ENCODE peak calls at places on chromosomes 3 and 15, in four cellular contexts. One of them, this sample, is unnamed.

GRCh38 chr15:77425104-77425503 is 4.4 kb downstream of the HMG20A start:
- DNase-seq in IMR-90: no peak
- DNase-seq in H1: no peak
- DNase-seq in mesendoderm: no peak
- DNase-seq in this sample: no peak

GRCh38 chr3:124700880-124701684 is 29.2 kb upstream of the UMPS start:
- DNase-seq in IMR-90: peak; percentile 37
- DNase-seq in mesendoderm: no peak
- DNase-seq in H1: no peak
- DNase-seq in this sample: peak; percentile 44

GRCh38 chr3:111823341-111823830 is 35.7 kb upstream of the PHLDB2 start:
- DNase-seq in IMR-90: no peak
- DNase-seq in H1: no peak
- DNase-seq in mesendoderm: no peak
- DNase-seq in this sample: no peak

GRCh38 chr3:133838296-133838789 is 32.7 kb downstream of the SRPRB start:
- DNase-seq in mesendoderm: no peak
- DNase-seq in IMR-90: no peak
- DNase-seq in H1: no peak
- DNase-seq in this sample: no peak

GRCh38 chr3:108180214-108180613 is 42.0 kb downstream of the IFT57 start:
- DNase-seq in H1: no peak
- DNase-seq in mesendoderm: no peak
- DNase-seq in IMR-90: peak; percentile 79
- DNase-seq in this sample: no peak

GRCh38 chr15:101162701-101163483 is 89.0 kb downstream of the CHSY1 start:
- DNase-seq in H1: no peak
- DNase-seq in IMR-90: no peak
- DNase-seq in mesendoderm: no peak
- DNase-seq in this sample: no peak

GRCh38 chr3:177282028-177282655 is 84.9 kb upstream of the TBL1XR1 start:
- DNase-seq in mesendoderm: no peak
- DNase-seq in IMR-90: no peak
- DNase-seq in H1: no peak
- DNase-seq in this sample: no peak

GRCh38 chr3:159817136-159817535 is 171.5 kb upstream of the IL12A start:
- DNase-seq in mesendoderm: no peak
- DNase-seq in IMR-90: no peak
- DNase-seq in H1: no peak
- DNase-seq in this sample: no peak

GRCh38 chr3:171374661-171375285 is 85.4 kb downstream of the TNIK start:
- DNase-seq in IMR-90: peak; percentile 85
- DNase-seq in mesendoderm: peak; percentile 83
- DNase-seq in H1: no peak
- DNase-seq in this sample: no peak

GRCh38 chr3:25430942-25431570 is 3.0 kb downstream of the RARB start:
- DNase-seq in H1: no peak
- DNase-seq in IMR-90: no peak
- DNase-seq in mesendoderm: no peak
- DNase-seq in this sample: no peak

GRCh38 chr3:129966876-129967275 is 7.6 kb upstream of the TRH start:
- DNase-seq in mesendoderm: no peak
- DNase-seq in H1: no peak
- DNase-seq in IMR-90: no peak
- DNase-seq in this sample: no peak

GRCh38 chr3:98259707-98260106 is 4.3 kb upstream of the OR5H6 start:
- DNase-seq in mesendoderm: peak; percentile 54
- DNase-seq in IMR-90: no peak
- DNase-seq in H1: no peak
- DNase-seq in this sample: peak; percentile 63

GRCh38 chr3:149900322-149900721 is 70.4 kb downstream of the PFN2 start:
- DNase-seq in mesendoderm: peak; percentile 15
- DNase-seq in H1: no peak
- DNase-seq in IMR-90: no peak
- DNase-seq in this sample: no peak

GRCh38 chr15:65870889-65871533 is 1.7 kb downstream of the RAB11A start:
- DNase-seq in IMR-90: peak; percentile 77
- DNase-seq in H1: no peak
- DNase-seq in mesendoderm: peak; percentile 38
- DNase-seq in this sample: no peak

GRCh38 chr15:98241032-98241554 is 280.6 kb downstream of the ARRDC4 start:
- DNase-seq in mesendoderm: peak; percentile 40
- DNase-seq in H1: no peak
- DNase-seq in IMR-90: no peak
- DNase-seq in this sample: no peak

GRCh38 chr3:190038050-190038631 is 82.6 kb downstream of the P3H2 start:
- DNase-seq in IMR-90: peak; percentile 88
- DNase-seq in H1: no peak
- DNase-seq in mesendoderm: peak; percentile 95
- DNase-seq in this sample: no peak

GRCh38 chr15:99437315-99438221 is 128.2 kb upstream of the MEF2A start:
- DNase-seq in mesendoderm: no peak
- DNase-seq in IMR-90: no peak
- DNase-seq in H1: no peak
- DNase-seq in this sample: peak; percentile 26

GRCh38 chr15:68252925-68253534 is 23.5 kb upstream of the CLN6 start:
- DNase-seq in H1: no peak
- DNase-seq in IMR-90: peak; percentile 85
- DNase-seq in mesendoderm: peak; percentile 75
- DNase-seq in this sample: no peak

GRCh38 chr15:37095197-37095992 is 5.0 kb downstream of the MEIS2 start:
- DNase-seq in IMR-90: no peak
- DNase-seq in H1: no peak
- DNase-seq in mesendoderm: peak; percentile 78
- DNase-seq in this sample: peak; percentile 92

GRCh38 chr3:131883086-131883485 is 151.7 kb downstream of the CPNE4 start:
- DNase-seq in mesendoderm: no peak
- DNase-seq in IMR-90: no peak
- DNase-seq in H1: no peak
- DNase-seq in this sample: no peak

GRCh38 chr15:66923438-66923881 is 141.9 kb upstream of the SMAD3 start:
- DNase-seq in H1: no peak
- DNase-seq in mesendoderm: peak; percentile 90
- DNase-seq in IMR-90: no peak
- DNase-seq in this sample: peak; percentile 82

GRCh38 chr3:151890721-151891141 is 17.3 kb downstream of the SUCNR1 start:
- DNase-seq in IMR-90: no peak
- DNase-seq in H1: no peak
- DNase-seq in mesendoderm: no peak
- DNase-seq in this sample: no peak

GRCh38 chr15:39188930-39189329 is 391.9 kb upstream of the THBS1 start:
- DNase-seq in IMR-90: peak; percentile 89
- DNase-seq in H1: no peak
- DNase-seq in mesendoderm: peak; percentile 30
- DNase-seq in this sample: no peak

GRCh38 chr3:56680054-56680453 is 3.0 kb downstream of the TASOR start:
- DNase-seq in mesendoderm: no peak
- DNase-seq in IMR-90: no peak
- DNase-seq in H1: no peak
- DNase-seq in this sample: no peak

GRCh38 chr3:182713743-182714517 is 79.4 kb upstream of the ATP11B start:
- DNase-seq in IMR-90: peak; percentile 79
- DNase-seq in H1: no peak
- DNase-seq in mesendoderm: peak; percentile 88
- DNase-seq in this sample: no peak

GRCh38 chr3:33914731-33915389 is 116.4 kb downstream of the PDCD6IP start:
- DNase-seq in IMR-90: no peak
- DNase-seq in mesendoderm: no peak
- DNase-seq in H1: no peak
- DNase-seq in this sample: no peak

GRCh38 chr3:175193815-175194518 is 334.8 kb downstream of the NAALADL2 start:
- DNase-seq in H1: no peak
- DNase-seq in mesendoderm: no peak
- DNase-seq in IMR-90: peak; percentile 60
- DNase-seq in this sample: no peak

GRCh38 chr3:48112813-48113212 is 75.4 kb downstream of the CDC25A start:
- DNase-seq in H1: no peak
- DNase-seq in IMR-90: no peak
- DNase-seq in mesendoderm: no peak
- DNase-seq in this sample: no peak

GRCh38 chr3:149701977-149702350 is 44.1 kb upstream of the WWTR1 start:
- DNase-seq in mesendoderm: no peak
- DNase-seq in IMR-90: no peak
- DNase-seq in H1: no peak
- DNase-seq in this sample: no peak

GRCh38 chr15:55858661-55859060 is 115.7 kb upstream of the PRTG start:
- DNase-seq in H1: no peak
- DNase-seq in mesendoderm: no peak
- DNase-seq in IMR-90: peak; percentile 52
- DNase-seq in this sample: no peak

GRCh38 chr3:13932578-13933295 is 52.9 kb upstream of the WNT7A start:
- DNase-seq in mesendoderm: no peak
- DNase-seq in IMR-90: no peak
- DNase-seq in H1: no peak
- DNase-seq in this sample: peak; percentile 24

GRCh38 chr15:42018306-42019224 is 2.3 kb downstream of the PLA2G4E start:
- DNase-seq in mesendoderm: no peak
- DNase-seq in H1: no peak
- DNase-seq in IMR-90: no peak
- DNase-seq in this sample: no peak

DNA sequence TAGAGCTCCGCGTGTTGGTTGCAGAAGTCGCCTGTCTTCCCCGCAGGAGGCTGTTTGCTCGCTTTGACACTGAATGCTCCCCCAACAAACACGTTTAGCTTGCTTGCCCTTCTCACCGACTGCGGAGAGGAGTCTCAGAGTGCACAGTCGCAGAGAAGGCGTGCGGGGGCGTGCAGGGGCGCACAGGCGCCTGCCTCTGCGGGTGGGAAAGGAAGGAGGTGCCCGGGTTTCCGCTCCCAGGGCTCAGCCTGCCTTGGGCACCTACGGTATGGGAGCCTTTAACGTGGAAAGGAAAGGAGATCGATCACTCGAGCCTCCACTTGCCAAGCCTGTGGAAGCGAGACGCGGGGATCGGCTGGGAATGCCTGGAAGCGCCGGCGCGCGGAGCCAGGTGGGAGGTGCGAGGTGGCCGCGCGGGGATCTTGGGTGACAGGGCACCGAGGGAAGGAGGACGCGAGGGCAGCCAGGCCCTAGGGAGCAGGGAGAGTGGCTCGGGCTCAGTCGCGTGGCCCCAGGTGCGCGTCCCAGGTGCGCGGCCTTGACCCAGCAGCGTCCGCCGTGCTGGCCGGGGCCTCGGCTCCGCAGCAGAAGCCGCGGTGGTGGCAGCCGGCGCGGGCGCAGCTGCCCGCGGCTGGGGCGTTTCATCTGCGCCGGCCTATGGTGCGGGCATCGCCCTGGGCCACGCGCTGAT is at the start of gene FAN1:
- DNase-seq in IMR-90: peak; percentile 84
- DNase-seq in H1: no peak
- DNase-seq in mesendoderm: peak; percentile 94
- DNase-seq in this sample: peak; percentile 81
- H2BK15ac ChIP-seq in IMR-90: peak within 1 kb of the TSS; percentile 29
- H2BK15ac ChIP-seq in H1: no peak within 1 kb of the TSS
- H2BK15ac ChIP-seq in mesendoderm: no peak within 1 kb of the TSS
- H2BK15ac ChIP-seq in this sample: no peak within 1 kb of the TSS

DNA sequence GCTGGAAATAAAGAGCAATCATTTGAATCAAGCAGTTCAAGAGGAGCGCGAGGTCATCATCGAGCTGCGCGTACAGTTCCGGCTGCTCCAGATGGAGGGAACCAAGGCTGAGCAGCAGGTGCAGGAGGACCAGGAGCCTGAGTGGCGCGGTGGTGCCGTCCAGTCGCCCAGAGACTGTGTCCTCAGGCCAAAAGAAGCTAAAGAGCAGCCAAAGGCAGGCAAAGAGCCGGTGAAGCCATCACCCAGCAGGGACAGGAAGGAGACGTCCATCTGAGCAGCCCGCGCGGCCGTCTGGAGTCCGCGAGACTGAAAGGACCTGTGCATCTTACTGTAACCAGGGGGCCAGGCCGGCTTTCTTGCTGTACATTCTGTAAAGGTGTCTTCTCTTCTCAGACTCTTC is 277.2 kb upstream of the TTC14 start:
- DNase-seq in IMR-90: no peak
- DNase-seq in mesendoderm: no peak
- DNase-seq in H1: no peak
- DNase-seq in this sample: no peak
- H3K56ac ChIP-seq in IMR-90: no peak overlapping the region
- H3K56ac ChIP-seq in mesendoderm: no peak overlapping the region
- H3K56ac ChIP-seq in H1: no peak overlapping the region
- H3K56ac ChIP-seq in this sample: no peak overlapping the region

GRCh38 chr3:21533047-21533446 is 218.0 kb downstream of the ZNF385D start:
- DNase-seq in mesendoderm: no peak
- DNase-seq in H1: no peak
- DNase-seq in IMR-90: no peak
- DNase-seq in this sample: no peak

GRCh38 chr3:21524113-21524512 is 226.9 kb downstream of the ZNF385D start:
- DNase-seq in mesendoderm: no peak
- DNase-seq in H1: no peak
- DNase-seq in IMR-90: no peak
- DNase-seq in this sample: no peak

GRCh38 chr3:21526461-21526860 is 224.5 kb downstream of the ZNF385D start:
- DNase-seq in mesendoderm: no peak
- DNase-seq in H1: no peak
- DNase-seq in IMR-90: no peak
- DNase-seq in this sample: no peak

GRCh38 chr3:21531909-21532308 is 219.1 kb downstream of the ZNF385D start:
- DNase-seq in mesendoderm: no peak
- DNase-seq in IMR-90: no peak
- DNase-seq in H1: no peak
- DNase-seq in this sample: no peak

GRCh38 chr3:21528291-21528690 is 222.7 kb downstream of the ZNF385D start:
- DNase-seq in mesendoderm: no peak
- DNase-seq in IMR-90: no peak
- DNase-seq in H1: no peak
- DNase-seq in this sample: no peak
- H2BK15ac ChIP-seq in mesendoderm: no peak overlapping the region
- H2BK15ac ChIP-seq in IMR-90: no peak overlapping the region
- H2BK15ac ChIP-seq in H1: no peak overlapping the region
- H2BK15ac ChIP-seq in this sample: no peak overlapping the region

GRCh38 chr3:3105815-3106214 is 4.4 kb downstream of the IL5RA start:
- DNase-seq in H1: no peak
- DNase-seq in mesendoderm: no peak
- DNase-seq in IMR-90: no peak
- DNase-seq in this sample: no peak

GRCh38 chr3:3107181-3107580 is 3.0 kb downstream of the IL5RA start:
- DNase-seq in mesendoderm: no peak
- DNase-seq in H1: no peak
- DNase-seq in IMR-90: no peak
- DNase-seq in this sample: no peak

GRCh38 chr3:3101660-3102458 is 8.3 kb downstream of the IL5RA start:
- DNase-seq in H1: no peak
- DNase-seq in mesendoderm: no peak
- DNase-seq in IMR-90: no peak
- DNase-seq in this sample: no peak

GRCh38 chr3:3105246-3105645 is 4.9 kb downstream of the IL5RA start:
- DNase-seq in IMR-90: no peak
- DNase-seq in mesendoderm: no peak
- DNase-seq in H1: no peak
- DNase-seq in this sample: no peak

GRCh38 chr3:3102751-3103150 is 7.4 kb downstream of the IL5RA start:
- DNase-seq in IMR-90: no peak
- DNase-seq in mesendoderm: no peak
- DNase-seq in H1: no peak
- DNase-seq in this sample: no peak
- H3K56ac ChIP-seq in IMR-90: no peak overlapping the region
- H3K56ac ChIP-seq in mesendoderm: no peak overlapping the region
- H3K56ac ChIP-seq in H1: no peak overlapping the region
- H3K56ac ChIP-seq in this sample: no peak overlapping the region

GRCh38 chr15:75843618-75844610 is 667 bp downstream of the UBE2Q2 start:
- DNase-seq in H1: no peak
- DNase-seq in IMR-90: peak; percentile 37
- DNase-seq in mesendoderm: peak; percentile 64
- DNase-seq in this sample: peak; percentile 45
- H2BK15ac ChIP-seq in H1: peak overlapping the region; percentile 97
- H2BK15ac ChIP-seq in IMR-90: peak overlapping the region; percentile 77
- H2BK15ac ChIP-seq in mesendoderm: no peak overlapping the region
- H2BK15ac ChIP-seq in this sample: no peak overlapping the region